ENCODE peak calls at places on chromosomes 11 and 22, in eight cellular contexts. D is tibial nerve, B is adrenal gland, U is gastrocnemius medialis, W is psoas muscle, H is vagina, T is spleen, S is body of pancreas. M is an unnamed sample. For H3K27me3 and H3K36me3, the result is how much of the 10 kb centered on the place peaks cover.

GRCh38 chr22:46368422-46368821 is 32.9 kb downstream of the TRMU start:
- DNase-seq in D (no peak), B (no peak), U (no peak), W (peak), H (no peak), T (no peak), S (no peak), M (no peak)

GRCh38 chr11:94835571-94835970 is 67.4 kb downstream of the AMOTL1 start:
- DNase-seq in D (no peak), B (no peak), U (no peak), W (no peak), H (no peak), T (no peak), S (no peak), M (no peak)

GRCh38 chr22:46600397-46600796 is 19.8 kb upstream of the GRAMD4 start:
- DNase-seq in D (no peak), B (no peak), U (no peak), W (no peak), H (no peak), T (peak), S (no peak), M (no peak)

GRCh38 chr11:48384670-48385069 is 18.4 kb upstream of the OR4C5 start:
- DNase-seq in D (no peak), B (no peak), U (no peak), W (no peak), H (no peak), T (no peak), S (no peak), M (no peak)

GRCh38 chr11:13207665-13208594 is 69.7 kb upstream of the BMAL1 start:
- DNase-seq in D (peak), B (peak), U (no peak), W (no peak), H (no peak), T (no peak), S (peak), M (peak)

GRCh38 chr11:108405706-108406105 is 61.6 kb downstream of the C11orf65 start:
- DNase-seq in D (no peak), B (no peak), U (no peak), W (no peak), H (no peak), T (no peak), S (no peak), M (no peak)

GRCh38 chr22:46612904-46613605 is 7.1 kb upstream of the GRAMD4 start:
- DNase-seq in D (no peak), B (peak), U (no peak), W (no peak), H (no peak), T (peak), S (no peak), M (no peak)

GRCh38 chr11:61973603-61974162 is 6.2 kb upstream of the FTH1 start:
- DNase-seq in D (no peak), B (no peak), U (no peak), W (no peak), H (no peak), T (peak), S (no peak), M (no peak)

GRCh38 chr22:49551897-49552659 is 275.6 kb downstream of the BRD1 start:
- DNase-seq in D (no peak), B (peak), U (no peak), W (no peak), H (no peak), T (peak), S (no peak), M (no peak)

GRCh38 chr11:83222499-83222898 is 29.0 kb downstream of the ANKRD42 start:
- DNase-seq in D (no peak), B (no peak), U (no peak), W (no peak), H (no peak), T (no peak), S (no peak), M (no peak)

GRCh38 chr11:118396097-118396501 is 5.3 kb upstream of the ATP5MG start:
- DNase-seq in D (no peak), B (no peak), U (no peak), W (no peak), H (no peak), T (no peak), S (no peak), M (no peak)

GRCh38 chr22:28977481-28977971 is 84.1 kb downstream of the C22orf31 start:
- DNase-seq in D (no peak), B (peak), U (peak), W (no peak), H (no peak), T (no peak), S (peak), M (no peak)

GRCh38 chr11:73218106-73218829 is at the start of gene P2RY2:
- DNase-seq in D (peak), B (peak), U (peak), W (peak), H (no peak), T (peak), S (peak), M (peak)

GRCh38 chr11:60121259-60121658 is 32.8 kb downstream of the MS4A2 start:
- DNase-seq in D (no peak), B (no peak), U (no peak), W (no peak), H (no peak), T (no peak), S (peak), M (no peak)

GRCh38 chr11:20536784-20537183 is 62.6 kb upstream of the SLC6A5 start:
- DNase-seq in D (no peak), B (no peak), U (no peak), W (no peak), H (no peak), T (no peak), S (no peak), M (no peak)

GRCh38 chr11:7606496-7606895 is 66.8 kb downstream of the CYB5R2 start:
- DNase-seq in D (no peak), B (no peak), U (no peak), W (no peak), H (no peak), T (no peak), S (no peak), M (no peak)

GRCh38 chr11:27718853-27719574 is 18.8 kb upstream of the BDNF start:
- DNase-seq in D (no peak), B (peak), U (no peak), W (no peak), H (no peak), T (no peak), S (no peak), M (no peak)

GRCh38 chr11:126530416-126530815 is 174.9 kb downstream of the ST3GAL4 start:
- DNase-seq in D (no peak), B (no peak), U (no peak), W (no peak), H (no peak), T (peak), S (no peak), M (no peak)

GRCh38 chr11:119175493-119176077 is 7.1 kb downstream of the NLRX1 start:
- DNase-seq in D (no peak), B (no peak), U (no peak), W (no peak), H (no peak), T (no peak), S (no peak), M (no peak)

GRCh38 chr11:43567396-43567975 is 113.1 kb upstream of the HSD17B12 start:
- DNase-seq in D (no peak), B (no peak), U (no peak), W (no peak), H (no peak), T (no peak), S (no peak), M (no peak)

GRCh38 chr11:117970400-117971024 is 15.7 kb upstream of the IL10RA start:
- DNase-seq in D (no peak), B (peak), U (no peak), W (no peak), H (no peak), T (peak), S (peak), M (no peak)

GRCh38 chr11:118939948-118940598 is 14.3 kb upstream of the BCL9L start:
- DNase-seq in D (no peak), B (no peak), U (no peak), W (no peak), H (no peak), T (peak), S (no peak), M (no peak)

GRCh38 chr11:36699271-36699670 is 101.2 kb upstream of the RAG2 start:
- DNase-seq in D (no peak), B (no peak), U (no peak), W (no peak), H (no peak), T (no peak), S (no peak), M (no peak)

GRCh38 chr22:22450343-22450839 is 58.2 kb downstream of the ZNF280B start:
- DNase-seq in D (peak), B (peak), U (peak), W (no peak), H (no peak), T (peak), S (peak), M (no peak)

GRCh38 chr11:120182790-120183491 is 27.9 kb upstream of the OAF start:
- DNase-seq in D (peak), B (peak), U (no peak), W (peak), H (peak), T (peak), S (peak), M (peak)

GRCh38 chr22:40966683-40967082 is 15.5 kb downstream of the RBX1 start:
- DNase-seq in D (no peak), B (no peak), U (no peak), W (no peak), H (no peak), T (no peak), S (peak), M (no peak)

GRCh38 chr22:32050678-32051515 is 7.8 kb downstream of the SLC5A1 start:
- DNase-seq in D (peak), B (peak), U (peak), W (peak), H (no peak), T (no peak), S (peak), M (peak)

GRCh38 chr11:35163209-35163608 is 24.2 kb downstream of the CD44 start:
- DNase-seq in D (no peak), B (no peak), U (no peak), W (no peak), H (no peak), T (no peak), S (no peak), M (no peak)

GRCh38 chr22:38981005-38981658 is 1.0 kb upstream of the APOBEC3B start:
- DNase-seq in D (no peak), B (peak), U (no peak), W (peak), H (no peak), T (no peak), S (peak), M (no peak)

GRCh38 chr11:95715777-95716241 is 73.8 kb downstream of the FAM76B start:
- DNase-seq in D (no peak), B (no peak), U (no peak), W (no peak), H (no peak), T (no peak), S (no peak), M (no peak)

GRCh38 chr11:31882951-31883392 is 71.8 kb upstream of the PAX6 start:
- DNase-seq in D (no peak), B (no peak), U (no peak), W (no peak), H (no peak), T (no peak), S (no peak), M (no peak)

GRCh38 chr22:46652930-46653331 is 32.7 kb downstream of the GRAMD4 start:
- DNase-seq in D (no peak), B (no peak), U (no peak), W (no peak), H (no peak), T (no peak), S (peak), M (peak)

GRCh38 chr11:64299847-64300648 is at the start of gene CATSPERZ:
- DNase-seq in D (no peak), B (no peak), U (no peak), W (no peak), H (no peak), T (no peak), S (no peak), M (no peak)
- H3K27me3 ChIP-seq in D (under half), B (under half), U (half or more), W (half or more), H (under half), T (half or more), S (under half), M (under half)

GRCh38 chr11:12085371-12086251 is 24.8 kb upstream of the MICAL2 start:
- DNase-seq in D (no peak), B (no peak), U (no peak), W (no peak), H (no peak), T (no peak), S (no peak), M (no peak)

GRCh38 chr11:12086271-12087074 is 23.9 kb upstream of the MICAL2 start:
- DNase-seq in D (peak), B (peak), U (peak), W (peak), H (peak), T (no peak), S (peak), M (peak)

GRCh38 chr11:12088047-12088481 is 22.3 kb upstream of the MICAL2 start:
- DNase-seq in D (no peak), B (no peak), U (no peak), W (peak), H (no peak), T (no peak), S (no peak), M (peak)

GRCh38 chr11:12088531-12088930 is 21.9 kb upstream of the MICAL2 start:
- DNase-seq in D (no peak), B (no peak), U (no peak), W (no peak), H (no peak), T (no peak), S (no peak), M (no peak)

DNA sequence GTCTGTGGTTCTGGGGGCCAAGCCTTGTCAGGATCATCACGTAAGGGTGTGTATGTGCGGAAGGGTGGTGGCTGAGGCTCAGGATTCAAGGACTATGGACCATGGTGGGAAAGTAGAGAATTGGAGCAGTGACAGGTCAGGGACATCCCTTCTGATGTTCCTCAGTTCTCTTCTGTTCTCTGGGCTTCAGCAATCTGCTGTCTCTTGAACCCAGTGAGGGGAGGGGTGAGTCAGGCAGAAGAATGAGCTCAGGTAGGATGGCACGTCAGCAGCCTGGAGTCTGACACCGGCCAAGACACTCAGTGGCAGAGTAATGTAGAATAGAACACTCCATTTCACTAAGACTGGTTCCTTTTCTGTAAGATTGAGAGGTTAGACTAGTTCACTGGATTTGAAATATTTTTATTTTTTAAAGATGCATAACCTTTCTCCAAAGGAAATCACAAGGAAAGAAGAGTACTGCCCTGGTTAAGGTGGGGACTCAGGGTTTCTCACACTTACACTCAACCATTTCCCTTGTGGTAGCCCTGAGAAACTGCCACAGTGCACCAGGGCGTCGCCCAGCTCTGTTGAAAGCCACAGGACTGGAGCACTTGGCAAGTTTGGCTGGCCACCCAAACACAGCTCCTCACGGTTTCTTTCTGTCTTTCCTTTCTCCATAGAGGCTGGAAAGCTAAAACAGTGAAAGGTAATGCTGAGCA is 23.2 kb upstream of the MICAL2 start:
- DNase-seq in D (no peak), B (no peak), U (no peak), W (no peak), H (no peak), T (peak), S (no peak), M (no peak)
- TF ChIP-seq CTCF in D (no peak), B (no peak), U (no peak), W (peak), H (no peak), T (no peak), S (no peak), M (no peak)

GRCh38 chr11:990101-990500 is 46.4 kb downstream of the MUC6 start:
- DNase-seq in D (no peak), B (no peak), U (no peak), W (no peak), H (no peak), T (no peak), S (no peak), M (no peak)

GRCh38 chr11:991711-992307 is 44.7 kb downstream of the MUC6 start:
- DNase-seq in D (no peak), B (no peak), U (no peak), W (no peak), H (no peak), T (no peak), S (no peak), M (no peak)

GRCh38 chr11:992577-992976 is 43.9 kb downstream of the MUC6 start:
- DNase-seq in D (no peak), B (no peak), U (no peak), W (no peak), H (no peak), T (no peak), S (no peak), M (no peak)

GRCh38 chr11:993141-993540 is 43.4 kb downstream of the MUC6 start:
- DNase-seq in D (no peak), B (no peak), U (no peak), W (no peak), H (no peak), T (no peak), S (no peak), M (no peak)

GRCh38 chr11:991034-991433 is 45.5 kb downstream of the MUC6 start:
- DNase-seq in D (no peak), B (no peak), U (no peak), W (no peak), H (no peak), T (no peak), S (no peak), M (no peak)
- H3K36me3 ChIP-seq in D (under half), B (under half), U (half or more), W (under half), H (under half), T (half or more), S (under half), M (half or more)

DNA sequence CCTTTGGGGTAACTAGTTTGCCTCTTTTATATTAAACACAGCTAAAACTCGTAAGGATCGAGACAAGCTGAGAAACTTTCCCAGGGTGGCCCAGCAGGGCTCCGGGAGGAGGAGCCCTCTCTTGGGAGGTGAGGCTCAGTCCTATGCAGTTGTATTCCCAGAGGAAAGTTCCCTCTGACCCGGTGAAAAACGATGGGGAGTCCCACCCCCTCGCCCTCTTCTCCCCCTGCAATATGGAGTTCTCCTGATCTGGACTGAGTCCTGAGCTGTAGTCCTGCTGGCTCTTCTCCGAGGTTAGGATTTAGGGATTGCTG is 1.3 kb downstream of the NTM start:
- DNase-seq in D (no peak), B (no peak), U (no peak), W (no peak), H (no peak), T (no peak), S (no peak), M (no peak)
- H3K27me3 ChIP-seq in D (under half), B (under half), U (under half), W (half or more), H (under half), T (under half), S (under half), M (under half)